ENCODE peak calls at places on chromosomes 2 and 18, in nine cellular contexts. One of them, this sample, is unnamed.

GRCh38 chr2:26178746-26179436 is 6.0 kb downstream of the GAREM2 start:
- DNase-seq in kidney epithelial cell: no peak
- DNase-seq in sigmoid colon: no peak
- DNase-seq in cardiac muscle cell: peak
- DNase-seq in GM12864: no peak
- DNase-seq in pancreas: peak
- DNase-seq in foreskin fibroblast: peak
- DNase-seq in uterus: no peak
- DNase-seq in cardiac fibroblast: peak
- DNase-seq in this sample: no peak

GRCh38 chr2:88729061-88729745 is 37.7 kb downstream of the RPIA start:
- DNase-seq in cardiac muscle cell: no peak
- DNase-seq in uterus: no peak
- DNase-seq in pancreas: no peak
- DNase-seq in cardiac fibroblast: peak
- DNase-seq in kidney epithelial cell: no peak
- DNase-seq in sigmoid colon: no peak
- DNase-seq in foreskin fibroblast: no peak
- DNase-seq in GM12864: no peak
- DNase-seq in this sample: no peak

GRCh38 chr18:14748496-14748895 is 524 bp downstream of the ANKRD30B start:
- DNase-seq in kidney epithelial cell: no peak
- DNase-seq in cardiac fibroblast: no peak
- DNase-seq in cardiac muscle cell: no peak
- DNase-seq in foreskin fibroblast: no peak
- DNase-seq in GM12864: no peak
- DNase-seq in uterus: no peak
- DNase-seq in sigmoid colon: no peak
- DNase-seq in pancreas: no peak
- DNase-seq in this sample: no peak

GRCh38 chr2:238141541-238142318 is 3.3 kb downstream of the KLHL30 start:
- DNase-seq in pancreas: no peak
- DNase-seq in GM12864: no peak
- DNase-seq in foreskin fibroblast: peak
- DNase-seq in uterus: no peak
- DNase-seq in kidney epithelial cell: no peak
- DNase-seq in cardiac muscle cell: no peak
- DNase-seq in sigmoid colon: no peak
- DNase-seq in cardiac fibroblast: no peak
- DNase-seq in this sample: peak

GRCh38 chr18:5393779-5394178 is 98.3 kb upstream of the ZBTB14 start:
- DNase-seq in sigmoid colon: no peak
- DNase-seq in pancreas: no peak
- DNase-seq in cardiac fibroblast: peak
- DNase-seq in uterus: no peak
- DNase-seq in cardiac muscle cell: no peak
- DNase-seq in GM12864: no peak
- DNase-seq in foreskin fibroblast: peak
- DNase-seq in kidney epithelial cell: peak
- DNase-seq in this sample: no peak

GRCh38 chr2:178542569-178542968 is 62.3 kb downstream of the PLEKHA3 start:
- DNase-seq in sigmoid colon: no peak
- DNase-seq in GM12864: no peak
- DNase-seq in cardiac muscle cell: no peak
- DNase-seq in uterus: no peak
- DNase-seq in kidney epithelial cell: no peak
- DNase-seq in foreskin fibroblast: no peak
- DNase-seq in pancreas: no peak
- DNase-seq in cardiac fibroblast: no peak
- DNase-seq in this sample: no peak

GRCh38 chr2:232522014-232522854 is 2.0 kb downstream of the PRSS56 start:
- DNase-seq in sigmoid colon: no peak
- DNase-seq in kidney epithelial cell: no peak
- DNase-seq in cardiac muscle cell: peak
- DNase-seq in uterus: peak
- DNase-seq in pancreas: peak
- DNase-seq in GM12864: no peak
- DNase-seq in foreskin fibroblast: peak
- DNase-seq in cardiac fibroblast: peak
- DNase-seq in this sample: no peak

GRCh38 chr2:113233593-113234550 is 44.8 kb downstream of the PAX8 start:
- DNase-seq in GM12864: no peak
- DNase-seq in cardiac fibroblast: peak
- DNase-seq in cardiac muscle cell: peak
- DNase-seq in sigmoid colon: no peak
- DNase-seq in pancreas: peak
- DNase-seq in kidney epithelial cell: no peak
- DNase-seq in uterus: no peak
- DNase-seq in foreskin fibroblast: peak
- DNase-seq in this sample: no peak

GRCh38 chr18:68083131-68083530 is 566.6 kb upstream of the DSEL start:
- DNase-seq in kidney epithelial cell: peak
- DNase-seq in GM12864: no peak
- DNase-seq in sigmoid colon: no peak
- DNase-seq in pancreas: no peak
- DNase-seq in cardiac fibroblast: peak
- DNase-seq in foreskin fibroblast: peak
- DNase-seq in cardiac muscle cell: no peak
- DNase-seq in uterus: no peak
- DNase-seq in this sample: no peak

DNA sequence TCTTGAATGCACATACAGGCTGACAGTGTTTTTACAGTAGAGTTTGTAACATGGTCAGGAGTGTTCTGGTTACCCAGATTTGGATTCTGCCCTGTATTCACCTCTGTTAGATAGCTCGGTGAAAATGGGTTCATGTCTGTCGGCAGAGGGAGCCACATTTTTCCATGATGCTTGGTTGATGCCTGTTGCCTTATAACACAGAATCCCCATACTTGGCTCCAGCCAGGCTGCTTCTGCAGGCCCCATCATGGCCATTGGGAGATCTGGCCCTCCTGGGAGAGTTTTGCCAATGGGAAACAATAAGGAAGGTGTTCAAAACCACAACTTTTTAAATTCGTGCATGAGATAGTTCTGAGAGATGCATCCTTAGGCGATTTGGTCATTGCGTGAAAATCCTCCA is 78.1 kb downstream of the WDSUB1 start:
- DNase-seq in GM12864: no peak
- DNase-seq in foreskin fibroblast: no peak
- DNase-seq in cardiac muscle cell: no peak
- DNase-seq in cardiac fibroblast: peak
- DNase-seq in pancreas: no peak
- DNase-seq in kidney epithelial cell: no peak
- DNase-seq in sigmoid colon: no peak
- DNase-seq in uterus: no peak
- DNase-seq in this sample: no peak
- TF ChIP-seq CTCF in GM12864: no peak
- TF ChIP-seq CTCF in foreskin fibroblast: no peak
- TF ChIP-seq CTCF in cardiac muscle cell: peak
- TF ChIP-seq CTCF in cardiac fibroblast: peak
- TF ChIP-seq CTCF in pancreas: no peak
- TF ChIP-seq CTCF in kidney epithelial cell: no peak
- TF ChIP-seq CTCF in sigmoid colon: no peak
- TF ChIP-seq CTCF in uterus: no peak
- TF ChIP-seq CTCF in this sample: peak

GRCh38 chr2:58045580-58046334 is 849 bp upstream of the VRK2 start:
- DNase-seq in cardiac fibroblast: no peak
- DNase-seq in cardiac muscle cell: no peak
- DNase-seq in kidney epithelial cell: no peak
- DNase-seq in uterus: no peak
- DNase-seq in foreskin fibroblast: no peak
- DNase-seq in GM12864: no peak
- DNase-seq in sigmoid colon: no peak
- DNase-seq in pancreas: peak
- DNase-seq in this sample: no peak

GRCh38 chr2:58047373-58047674 is 718 bp downstream of the VRK2 start:
- DNase-seq in uterus: no peak
- DNase-seq in cardiac fibroblast: no peak
- DNase-seq in pancreas: no peak
- DNase-seq in kidney epithelial cell: no peak
- DNase-seq in GM12864: no peak
- DNase-seq in cardiac muscle cell: no peak
- DNase-seq in sigmoid colon: no peak
- DNase-seq in foreskin fibroblast: no peak
- DNase-seq in this sample: no peak

GRCh38 chr2:58046335-58046584 is 346 bp upstream of the VRK2 start:
- DNase-seq in cardiac muscle cell: no peak
- DNase-seq in foreskin fibroblast: no peak
- DNase-seq in GM12864: no peak
- DNase-seq in uterus: no peak
- DNase-seq in pancreas: no peak
- DNase-seq in cardiac fibroblast: no peak
- DNase-seq in kidney epithelial cell: no peak
- DNase-seq in sigmoid colon: no peak
- DNase-seq in this sample: no peak

GRCh38 chr2:58046585-58047372 is at the start of gene VRK2:
- DNase-seq in foreskin fibroblast: peak
- DNase-seq in pancreas: peak
- DNase-seq in cardiac muscle cell: peak
- DNase-seq in GM12864: peak
- DNase-seq in cardiac fibroblast: peak
- DNase-seq in sigmoid colon: peak
- DNase-seq in kidney epithelial cell: peak
- DNase-seq in uterus: peak
- DNase-seq in this sample: peak

DNA sequence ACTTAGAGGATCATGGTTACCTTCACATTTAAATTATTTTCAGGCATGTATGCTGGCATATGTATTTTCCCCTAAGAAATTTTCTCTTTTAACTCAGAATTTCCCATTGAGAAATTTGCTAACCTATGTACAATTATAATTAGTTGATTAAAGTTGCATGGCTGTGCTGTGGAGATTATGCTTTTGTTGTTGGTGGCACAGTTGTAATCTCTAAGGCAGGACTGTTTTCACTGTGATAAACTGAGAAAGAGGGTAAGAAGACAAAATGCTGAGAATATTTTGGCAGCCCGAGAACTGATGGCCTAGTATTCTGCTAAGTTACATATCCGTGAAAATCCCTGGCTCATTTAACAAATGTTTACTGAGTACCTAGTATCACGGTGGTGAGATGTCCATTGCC is 1.4 kb downstream of the VRK2 start:
- DNase-seq in pancreas: no peak
- DNase-seq in kidney epithelial cell: no peak
- DNase-seq in GM12864: no peak
- DNase-seq in cardiac fibroblast: no peak
- DNase-seq in cardiac muscle cell: no peak
- DNase-seq in sigmoid colon: no peak
- DNase-seq in foreskin fibroblast: no peak
- DNase-seq in uterus: no peak
- DNase-seq in this sample: no peak
- H3K4me3 ChIP-seq in pancreas: no peak
- H3K4me3 ChIP-seq in kidney epithelial cell: peak
- H3K4me3 ChIP-seq in GM12864: peak
- H3K4me3 ChIP-seq in cardiac fibroblast: no peak
- H3K4me3 ChIP-seq in cardiac muscle cell: peak
- H3K4me3 ChIP-seq in sigmoid colon: no peak
- H3K4me3 ChIP-seq in foreskin fibroblast: peak
- H3K4me3 ChIP-seq in uterus: no peak
- H3K4me3 ChIP-seq in this sample: peak

GRCh38 chr2:10220516-10221391 is 82.0 kb upstream of the HPCAL1 start:
- DNase-seq in sigmoid colon: no peak
- DNase-seq in cardiac muscle cell: no peak
- DNase-seq in kidney epithelial cell: peak
- DNase-seq in uterus: no peak
- DNase-seq in foreskin fibroblast: peak
- DNase-seq in cardiac fibroblast: peak
- DNase-seq in GM12864: no peak
- DNase-seq in pancreas: no peak
- DNase-seq in this sample: no peak
- TF ChIP-seq CTCF in sigmoid colon: no peak
- TF ChIP-seq CTCF in cardiac muscle cell: peak
- TF ChIP-seq CTCF in kidney epithelial cell: no peak
- TF ChIP-seq CTCF in uterus: no peak
- TF ChIP-seq CTCF in foreskin fibroblast: no peak
- TF ChIP-seq CTCF in cardiac fibroblast: no peak
- TF ChIP-seq CTCF in GM12864: no peak
- TF ChIP-seq CTCF in pancreas: no peak
- TF ChIP-seq CTCF in this sample: no peak

GRCh38 chr2:199458806-199459285 is 1.1 kb upstream of the SATB2 start:
- DNase-seq in uterus: no peak
- DNase-seq in cardiac fibroblast: peak
- DNase-seq in kidney epithelial cell: no peak
- DNase-seq in pancreas: no peak
- DNase-seq in sigmoid colon: no peak
- DNase-seq in foreskin fibroblast: peak
- DNase-seq in cardiac muscle cell: no peak
- DNase-seq in GM12864: no peak
- DNase-seq in this sample: no peak

GRCh38 chr2:199456383-199457146 is 1.2 kb downstream of the SATB2 start:
- DNase-seq in GM12864: no peak
- DNase-seq in pancreas: no peak
- DNase-seq in cardiac muscle cell: no peak
- DNase-seq in cardiac fibroblast: peak
- DNase-seq in uterus: no peak
- DNase-seq in sigmoid colon: peak
- DNase-seq in kidney epithelial cell: no peak
- DNase-seq in foreskin fibroblast: peak
- DNase-seq in this sample: no peak

GRCh38 chr2:199457147-199458016 is at the start of gene SATB2:
- DNase-seq in sigmoid colon: peak
- DNase-seq in foreskin fibroblast: peak
- DNase-seq in uterus: no peak
- DNase-seq in pancreas: peak
- DNase-seq in cardiac muscle cell: peak
- DNase-seq in GM12864: no peak
- DNase-seq in kidney epithelial cell: no peak
- DNase-seq in cardiac fibroblast: peak
- DNase-seq in this sample: no peak

GRCh38 chr2:199459286-199460100 is 1.8 kb upstream of the SATB2 start:
- DNase-seq in foreskin fibroblast: peak
- DNase-seq in cardiac muscle cell: peak
- DNase-seq in kidney epithelial cell: peak
- DNase-seq in pancreas: peak
- DNase-seq in sigmoid colon: peak
- DNase-seq in uterus: peak
- DNase-seq in GM12864: peak
- DNase-seq in cardiac fibroblast: peak
- DNase-seq in this sample: peak

DNA sequence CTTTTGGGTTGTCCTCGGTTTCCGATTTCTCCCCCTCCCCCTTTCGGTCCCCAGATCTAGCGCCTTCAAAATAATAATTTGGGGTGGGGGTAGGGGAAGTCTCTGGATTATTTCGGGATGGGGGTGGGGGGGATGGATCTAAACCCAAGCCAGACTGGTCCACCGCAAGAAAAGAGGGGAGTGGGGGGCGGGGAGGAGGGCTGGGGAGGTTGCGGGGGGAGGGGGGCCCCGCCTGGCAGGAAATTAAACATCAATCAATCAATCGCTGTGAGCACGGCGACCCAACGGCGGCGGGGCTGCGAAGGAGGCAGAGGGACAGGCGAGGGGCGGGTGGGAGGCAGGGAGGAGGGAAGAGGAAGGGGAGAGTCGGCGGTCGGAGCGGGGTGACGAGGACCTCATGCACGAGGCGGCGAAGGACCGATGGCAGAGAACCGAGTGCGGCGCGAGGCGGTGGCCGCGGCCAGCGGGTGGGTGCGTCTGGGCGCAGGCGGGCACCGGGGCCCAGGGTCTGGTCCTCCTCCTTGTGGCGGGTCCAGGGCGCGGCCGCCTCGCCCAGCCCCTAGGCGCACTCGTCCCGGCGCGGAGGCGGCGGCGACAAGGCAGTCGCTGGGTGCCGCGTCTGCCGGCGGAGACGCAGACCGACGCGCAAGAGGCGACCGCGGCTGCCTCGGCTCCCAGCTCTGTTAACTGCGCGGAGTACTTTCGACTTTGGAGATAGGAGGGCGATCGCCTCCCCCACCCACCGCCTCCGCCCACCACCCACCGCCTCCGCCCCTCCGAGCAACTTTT is 472 bp upstream of the SATB2 start:
- DNase-seq in GM12864: no peak
- DNase-seq in cardiac muscle cell: peak
- DNase-seq in cardiac fibroblast: no peak
- DNase-seq in sigmoid colon: peak
- DNase-seq in kidney epithelial cell: no peak
- DNase-seq in pancreas: no peak
- DNase-seq in foreskin fibroblast: no peak
- DNase-seq in uterus: no peak
- DNase-seq in this sample: no peak
- H3K4me3 ChIP-seq in GM12864: peak
- H3K4me3 ChIP-seq in cardiac muscle cell: peak
- H3K4me3 ChIP-seq in cardiac fibroblast: peak
- H3K4me3 ChIP-seq in sigmoid colon: peak
- H3K4me3 ChIP-seq in kidney epithelial cell: peak
- H3K4me3 ChIP-seq in pancreas: peak
- H3K4me3 ChIP-seq in foreskin fibroblast: peak
- H3K4me3 ChIP-seq in uterus: peak
- H3K4me3 ChIP-seq in this sample: peak

This sample was measured in LNCaP clone FGC.